ENCODE peak calls at places on chromosome 22, in nine cellular contexts. S is HFFc6; L is GM12864; A is kidney tubule cell; M is lung; I is effector memory CD8-positive, alpha-beta T cell; J is WERI-Rb-1; N is BE2C; X is DMS153. D is an unnamed sample.
A peak's percentile ranks its signal among the peaks of the same experiment; 100 is the strongest.

GRCh38 chr22:28911777-28912669 is 28.7 kb downstream of the ZNRF3 start:
- DNase-seq in A (no peak), J (no peak), L (no peak), N (no peak), I (no peak), S (peak; percentile 4), M (peak; percentile 32), X (no peak), D (no peak)

GRCh38 chr22:21443057-21443734 is 24.0 kb upstream of the TMEM191C start:
- DNase-seq in S (no peak), X (no peak), N (peak; percentile 8), J (no peak), I (no peak), A (no peak), L (no peak), M (no peak), D (no peak)

GRCh38 chr22:22843848-22844247 is 43.8 kb upstream of the IGLL5 start:
- DNase-seq in S (no peak), J (no peak), N (no peak), M (no peak), X (peak; percentile 92), L (no peak), I (no peak), A (no peak), D (no peak)

GRCh38 chr22:17137226-17137625 is 16.1 kb upstream of the TMEM121B start:
- DNase-seq in X (no peak), J (no peak), I (no peak), M (no peak), S (no peak), N (no peak), L (no peak), A (no peak), D (no peak)

GRCh38 chr22:22748297-22748743 is 103.9 kb downstream of the GGTLC2 start:
- DNase-seq in L (peak; percentile 18), N (peak; percentile 36), A (peak; percentile 49), M (peak; percentile 50), J (peak; percentile 48), X (no peak), I (peak; percentile 37), S (peak; percentile 43), D (peak; percentile 71)

GRCh38 chr22:38925571-38926041 is 31.8 kb upstream of the APOBEC3A start:
- DNase-seq in L (no peak), M (peak; percentile 18), A (peak; percentile 83), I (no peak), X (no peak), S (no peak), J (no peak), N (no peak), D (no peak)

GRCh38 chr22:30827646-30828045 is 133.0 kb downstream of the OSBP2 start:
- DNase-seq in M (no peak), A (no peak), S (no peak), X (no peak), N (no peak), J (no peak), I (no peak), L (no peak), D (no peak)

GRCh38 chr22:44484618-44485017 is 13.4 kb downstream of the RTL6 start:
- DNase-seq in S (no peak), X (no peak), N (no peak), J (no peak), L (no peak), A (no peak), M (no peak), I (no peak), D (no peak)

GRCh38 chr22:44274918-44275665 is 37.7 kb downstream of the SHISAL1 start:
- DNase-seq in S (no peak), X (no peak), J (no peak), N (no peak), I (no peak), M (no peak), L (no peak), A (no peak), D (no peak)

GRCh38 chr22:49943405-49943765 is 17.2 kb upstream of the PIM3 start:
- DNase-seq in A (no peak), J (no peak), M (no peak), X (no peak), L (no peak), S (no peak), I (no peak), N (no peak), D (no peak)

GRCh38 chr22:29704528-29705285 is 15.1 kb upstream of the CABP7 start:
- DNase-seq in I (no peak), A (peak; percentile 34), M (no peak), N (peak; percentile 86), L (no peak), S (peak; percentile 35), X (peak; percentile 47), J (no peak), D (peak; percentile 88)

GRCh38 chr22:27872488-27872887 is 46.6 kb downstream of the PITPNB start:
- DNase-seq in I (no peak), L (no peak), M (no peak), A (no peak), X (no peak), N (no peak), J (no peak), S (no peak), D (no peak)

GRCh38 chr22:24588370-24588755 is 4.5 kb downstream of the LRRC75B start:
- DNase-seq in L (no peak), I (no peak), A (peak; percentile 75), N (no peak), S (no peak), J (no peak), X (no peak), M (no peak), D (peak; percentile 95)

GRCh38 chr22:30704978-30705377 is 10.3 kb downstream of the OSBP2 start:
- DNase-seq in A (no peak), N (no peak), M (no peak), S (no peak), I (no peak), J (no peak), X (no peak), L (no peak), D (no peak)

GRCh38 chr22:37021710-37022482 is 2.4 kb downstream of the MPST start:
- DNase-seq in M (no peak), L (peak; percentile 34), X (no peak), J (peak; percentile 43), I (peak; percentile 51), A (peak; percentile 39), S (peak; percentile 13), N (peak; percentile 54), D (peak; percentile 71)

GRCh38 chr22:25358421-25359170 is 139.2 kb downstream of the CRYBB2 start:
- DNase-seq in A (no peak), S (no peak), N (no peak), J (no peak), M (no peak), X (no peak), L (no peak), I (no peak), D (no peak)

GRCh38 chr22:35506259-35506570 is 34.4 kb upstream of the RASD2 start:
- DNase-seq in M (no peak), X (no peak), J (no peak), N (no peak), A (no peak), L (no peak), I (no peak), S (no peak), D (no peak)

GRCh38 chr22:24133187-24133965 is 47.9 kb upstream of the SUSD2 start:
- DNase-seq in J (peak; percentile 28), I (peak; percentile 27), N (no peak), S (no peak), L (no peak), A (no peak), X (no peak), M (no peak), D (no peak)